ENCODE peak calls at places on chromosomes 4 and X, in nine cellular contexts. O, Q, F, L, Z, T, I, K and R are unnamed samples.

GRCh38 chrX:13051167-13051528 is 6.7 kb upstream of the FAM9C start:
- DNase-seq in O (no peak), Q (no peak), F (no peak), L (no peak), Z (no peak), T (no peak), I (no peak), K (no peak), R (no peak)

GRCh38 chr4:73653695-73654106 is 33.5 kb upstream of the RASSF6 start:
- DNase-seq in O (peak; percentile 52), Q (peak; percentile 40), F (peak; percentile 50), L (no peak), Z (peak; percentile 45), T (peak; percentile 74), I (peak; percentile 71), K (no peak), R (peak; percentile 62)

GRCh38 chr4:9940041-9940440 is 81.3 kb downstream of the SLC2A9 start:
- DNase-seq in O (no peak), Q (no peak), F (no peak), L (no peak), Z (no peak), T (no peak), I (no peak), K (no peak), R (no peak)

GRCh38 chrX:30572004-30572403 is 5.6 kb downstream of the TASL start:
- DNase-seq in O (no peak), Q (no peak), F (no peak), L (no peak), Z (peak; percentile 18), T (no peak), I (no peak), K (no peak), R (no peak)

GRCh38 chrX:146881521-146881920 is 67.0 kb upstream of the CXorf51A start:
- DNase-seq in O (no peak), Q (no peak), F (no peak), L (no peak), Z (no peak), T (no peak), I (no peak), K (no peak), R (no peak)

GRCh38 chr4:105474110-105474518 is 252 bp upstream of the PPA2 start:
- DNase-seq in O (peak; percentile 92), Q (peak; percentile 79), F (peak; percentile 91), L (no peak), Z (no peak), T (no peak), I (peak; percentile 78), K (no peak), R (peak; percentile 85)

GRCh38 chr4:52199574-52200338 is 148.7 kb downstream of the SPATA18 start:
- DNase-seq in O (no peak), Q (no peak), F (no peak), L (no peak), Z (peak; percentile 10), T (no peak), I (peak; percentile 73), K (no peak), R (peak; percentile 62)

GRCh38 chrX:153728095-153728494 is 3.4 kb downstream of the ABCD1 start:
- DNase-seq in O (no peak), Q (no peak), F (no peak), L (no peak), Z (peak; percentile 37), T (peak; percentile 58), I (no peak), K (no peak), R (no peak)

GRCh38 chrX:150377010-150377409 is 13.9 kb downstream of the MAMLD1 start:
- DNase-seq in O (no peak), Q (no peak), F (no peak), L (no peak), Z (no peak), T (no peak), I (no peak), K (no peak), R (no peak)

GRCh38 chrX:37474478-37474877 is 97.0 kb upstream of the LANCL3 start:
- DNase-seq in O (no peak), Q (no peak), F (no peak), L (no peak), Z (no peak), T (no peak), I (no peak), K (no peak), R (no peak)

GRCh38 chrX:102126863-102127262 is 1.4 kb downstream of the TCEAL2 start:
- DNase-seq in O (no peak), Q (no peak), F (no peak), L (no peak), Z (no peak), T (no peak), I (no peak), K (no peak), R (no peak)

GRCh38 chrX:23390979-23391378 is 56.3 kb downstream of the PTCHD1 start:
- DNase-seq in O (no peak), Q (no peak), F (no peak), L (no peak), Z (no peak), T (no peak), I (no peak), K (no peak), R (no peak)

GRCh38 chr4:151534195-151534594 is 125.2 kb downstream of the FHIP1A start:
- DNase-seq in O (no peak), Q (no peak), F (no peak), L (no peak), Z (no peak), T (no peak), I (no peak), K (no peak), R (no peak)

GRCh38 chr4:88610771-88611170 is 18.5 kb downstream of the HERC3 start:
- DNase-seq in O (no peak), Q (no peak), F (no peak), L (no peak), Z (no peak), T (peak; percentile 38), I (peak; percentile 89), K (peak; percentile 52), R (peak; percentile 45)

GRCh38 chr4:183349673-183350072 is 27.4 kb upstream of the CLDN24 start:
- DNase-seq in O (no peak), Q (no peak), F (no peak), L (no peak), Z (no peak), T (no peak), I (peak; percentile 89), K (no peak), R (peak; percentile 55)

GRCh38 chr4:125049711-125050110 is 265.0 kb upstream of the FAT4 start:
- DNase-seq in O (no peak), Q (no peak), F (no peak), L (no peak), Z (no peak), T (no peak), I (peak; percentile 30), K (no peak), R (peak; percentile 47)

GRCh38 chr4:52959545-52959944 is 97.4 kb downstream of the RASL11B start:
- DNase-seq in O (no peak), Q (no peak), F (no peak), L (no peak), Z (no peak), T (no peak), I (peak; percentile 92), K (no peak), R (peak; percentile 59)

GRCh38 chr4:74324262-74324661 is 16.0 kb downstream of the EPGN start:
- DNase-seq in O (no peak), Q (no peak), F (no peak), L (no peak), Z (no peak), T (no peak), I (no peak), K (no peak), R (no peak)

DNA sequence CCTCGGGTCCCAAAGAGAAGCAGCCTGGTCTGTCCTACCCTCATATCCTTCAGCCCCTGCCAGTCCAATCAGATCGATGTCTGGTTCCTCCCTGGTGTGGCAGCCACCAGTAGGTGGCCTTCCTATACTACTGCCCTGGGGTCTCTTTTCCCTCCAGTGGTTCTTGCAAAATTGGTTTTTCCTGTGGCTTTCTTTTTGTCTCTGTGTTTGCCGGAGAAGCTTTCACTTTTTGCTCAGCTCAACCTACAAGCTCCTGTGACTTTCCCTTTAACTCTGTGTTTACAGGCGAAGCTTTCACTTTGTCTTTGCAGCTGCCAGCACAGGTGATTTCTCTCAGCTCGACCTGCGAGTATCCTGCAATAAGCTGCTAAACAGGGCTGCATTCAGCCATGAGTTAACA is 46.8 kb downstream of the UGT2A3 start:
- DNase-seq in O (no peak), Q (no peak), F (peak; percentile 59), L (no peak), Z (peak; percentile 20), T (no peak), I (no peak), K (no peak), R (no peak)
- H3K4me3 ChIP-seq in O (peak overlapping the region; percentile 24), Q (no peak overlapping the region), F (no peak overlapping the region), L (peak overlapping the region; percentile 15), Z (no peak overlapping the region), T (peak overlapping the region; percentile 9), I (no peak overlapping the region), K (no peak overlapping the region), R (no peak overlapping the region)

GRCh38 chrX:144333429-144333828 is 449.6 kb downstream of the UBE2NL start:
- DNase-seq in O (no peak), Q (no peak), F (no peak), L (no peak), Z (no peak), T (no peak), I (no peak), K (no peak), R (no peak)

GRCh38 chrX:144327515-144327914 is 443.6 kb downstream of the UBE2NL start:
- DNase-seq in O (no peak), Q (no peak), F (no peak), L (no peak), Z (no peak), T (no peak), I (peak; percentile 3), K (no peak), R (peak; percentile 0)
- TF ChIP-seq CTCF in O (no peak), Q (no peak), F (no peak), L (no peak), Z (no peak), T (no peak), I (no peak), K (no peak), R (no peak)

DNA sequence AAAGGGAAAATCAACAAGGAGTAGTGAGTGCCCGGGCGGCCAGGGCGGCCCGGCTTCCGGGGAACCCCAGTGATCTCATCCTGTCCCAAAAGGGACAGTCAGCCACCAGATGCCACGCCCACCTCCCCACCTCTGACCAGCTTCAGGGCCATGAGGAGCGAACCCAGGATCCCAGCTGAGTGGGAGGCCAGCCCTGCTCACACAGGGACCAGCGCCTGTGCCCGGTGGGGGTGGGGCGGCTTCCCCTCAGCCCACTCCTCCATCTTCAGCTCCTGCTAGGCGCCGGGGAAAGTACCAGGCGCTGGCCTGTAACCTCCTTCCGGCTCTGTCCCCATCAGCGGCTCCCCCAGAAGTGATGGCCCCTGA is 6.2 kb downstream of the MYL5 start:
- DNase-seq in O (no peak), Q (no peak), F (peak; percentile 57), L (no peak), Z (no peak), T (no peak), I (no peak), K (no peak), R (no peak)
- H3K4me3 ChIP-seq in O (peak overlapping the region; percentile 67), Q (peak overlapping the region; percentile 49), F (no peak overlapping the region), L (peak overlapping the region; percentile 54), Z (no peak overlapping the region), T (no peak overlapping the region), I (no peak overlapping the region), K (no peak overlapping the region), R (no peak overlapping the region)

DNA sequence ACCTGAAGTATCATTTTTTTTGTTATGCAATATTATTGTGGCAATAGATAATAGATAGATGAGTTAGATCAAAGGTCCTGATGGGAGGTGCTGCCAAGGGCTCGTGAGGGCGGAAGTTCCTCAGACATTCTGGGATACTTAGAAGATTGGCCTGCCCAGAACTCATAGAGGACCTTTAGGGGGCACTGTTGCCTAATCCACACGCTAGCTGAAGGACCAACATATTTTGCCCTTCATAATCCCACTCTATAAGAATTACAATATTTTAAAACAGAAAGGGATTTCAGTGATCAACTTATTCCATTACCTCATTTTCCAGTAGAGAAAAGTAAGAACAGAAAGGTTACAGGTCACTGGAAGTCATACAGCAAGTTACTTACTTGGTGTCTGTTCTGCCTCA is 22.9 kb upstream of the COX7B2 start:
- DNase-seq in O (no peak), Q (no peak), F (peak; percentile 51), L (no peak), Z (peak; percentile 3), T (no peak), I (peak; percentile 36), K (peak; percentile 43), R (peak; percentile 48)
- TF ChIP-seq CTCF in O (peak; percentile 52), Q (no peak), F (peak; percentile 16), L (peak; percentile 35), Z (peak; percentile 58), T (no peak), I (peak; percentile 57), K (peak; percentile 72), R (peak; percentile 67)